ENCODE peak calls at places on chromosomes 11 and 22, in four cellular contexts. D is GM12878, F is IMR-90, S is K562. Z is an unnamed sample.

GRCh38 chr22:37253164-37253660 is 9.1 kb upstream of the RAC2 start:
- DNase-seq in D (no peak), F (no peak), S (no peak), Z (peak)

GRCh38 chr11:70590356-70590991 is 192.1 kb downstream of the CTTN start:
- DNase-seq in D (no peak), F (no peak), S (no peak), Z (no peak)

GRCh38 chr11:35009191-35009940 is 92.9 kb downstream of the PDHX start:
- DNase-seq in D (no peak), F (peak), S (no peak), Z (no peak)

GRCh38 chr11:2507945-2508749 is 63.3 kb downstream of the KCNQ1 start:
- DNase-seq in D (no peak), F (no peak), S (peak), Z (no peak)

GRCh38 chr11:3080104-3080503 is 22.9 kb upstream of the CARS1 start:
- DNase-seq in D (no peak), F (peak), S (no peak), Z (no peak)

GRCh38 chr22:19745155-19746133 is 15.1 kb upstream of the TBX1 start:
- DNase-seq in D (no peak), F (no peak), S (peak), Z (no peak)

GRCh38 chr11:69102732-69103615 is 52.8 kb upstream of the SMIM38 start:
- DNase-seq in D (no peak), F (no peak), S (no peak), Z (no peak)

GRCh38 chr11:76207642-76208378 is 1.5 kb upstream of the WNT11 start:
- DNase-seq in D (no peak), F (peak), S (peak), Z (peak)

GRCh38 chr22:35230839-35231584 is 26.3 kb upstream of the HMGXB4 start:
- DNase-seq in D (no peak), F (no peak), S (no peak), Z (no peak)
- H3K4me2 ChIP-seq in D (no peak), F (no peak), S (peak), Z (no peak)

GRCh38 chr11:60211206-60211605 is 28.3 kb upstream of the MS4A6A start:
- DNase-seq in D (no peak), F (no peak), S (no peak), Z (no peak)

GRCh38 chr11:60209977-60210376 is 27.1 kb upstream of the MS4A6A start:
- DNase-seq in D (no peak), F (no peak), S (no peak), Z (no peak)

GRCh38 chr11:60206616-60207015 is 23.7 kb upstream of the MS4A6A start:
- DNase-seq in D (no peak), F (no peak), S (no peak), Z (no peak)

GRCh38 chr11:60208951-60209350 is 26.1 kb upstream of the MS4A6A start:
- DNase-seq in D (no peak), F (no peak), S (no peak), Z (no peak)

GRCh38 chr11:60208146-60208895 is 25.4 kb upstream of the MS4A6A start:
- DNase-seq in D (no peak), F (no peak), S (no peak), Z (no peak)
- TF ChIP-seq FOS in D (no peak), F (no peak), S (no peak), Z (no peak)

DNA sequence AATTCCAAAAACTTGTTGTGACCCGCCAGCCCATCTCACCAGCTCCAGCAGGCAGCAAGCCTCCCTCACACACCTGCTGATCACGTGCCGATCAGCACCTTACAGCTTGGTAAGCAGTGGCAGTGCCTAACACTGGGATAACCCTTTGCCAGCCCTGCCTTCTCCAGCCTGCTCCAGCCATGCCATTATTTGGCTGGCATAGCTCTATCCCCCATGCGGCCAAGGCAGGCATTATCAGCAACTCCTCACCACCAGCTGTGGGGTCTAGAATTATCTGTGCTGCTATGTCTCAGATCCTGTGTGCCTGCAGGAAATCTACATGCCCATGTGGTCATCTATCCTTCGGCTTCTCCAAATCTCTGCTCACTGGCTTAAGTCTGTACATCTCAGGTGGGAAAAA is 215.0 kb downstream of the ST3GAL4 start:
- DNase-seq in D (no peak), F (no peak), S (no peak), Z (no peak)
- H3K4me2 ChIP-seq in D (no peak), F (no peak), S (no peak), Z (no peak)

DNA sequence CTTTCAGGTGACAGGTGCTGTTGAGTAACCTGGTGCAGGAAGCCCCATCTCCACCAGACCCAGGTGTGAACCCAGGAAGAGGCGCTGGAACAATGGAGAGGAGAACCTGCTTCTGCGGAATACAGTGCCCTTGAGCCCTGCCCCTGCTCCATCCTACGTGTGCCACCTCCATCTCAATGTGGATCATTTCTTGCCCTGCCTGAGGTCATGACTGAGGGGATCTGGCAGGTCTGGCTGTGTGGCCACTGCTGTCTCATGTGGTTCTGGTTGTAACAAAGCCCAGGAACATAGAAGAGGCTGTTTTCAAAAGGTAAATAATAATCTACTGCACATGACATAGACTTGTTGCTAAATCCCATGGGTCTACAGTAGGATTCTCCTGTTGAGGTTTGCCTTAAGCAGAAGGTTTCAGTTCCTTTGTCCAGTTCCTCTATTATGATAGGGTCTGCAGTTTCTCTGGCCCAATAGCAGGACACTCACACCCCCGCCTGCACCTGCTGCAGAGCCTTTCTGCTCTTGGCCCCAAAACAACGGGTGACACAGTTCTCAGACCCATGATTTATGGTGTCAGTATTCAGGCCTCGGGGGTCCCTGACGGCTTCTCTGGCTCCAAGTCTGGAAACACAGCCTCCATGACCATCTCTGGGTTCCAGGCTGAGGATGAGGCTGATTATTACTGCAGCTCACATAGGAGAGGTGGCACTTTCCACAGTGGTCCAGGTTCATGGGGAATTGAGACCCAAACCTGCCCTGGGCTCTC is 113.5 kb upstream of the IGLL5 start:
- DNase-seq in D (no peak), F (no peak), S (peak), Z (no peak)
- TF ChIP-seq FOS in D (no peak), F (no peak), S (no peak), Z (no peak)

DNA sequence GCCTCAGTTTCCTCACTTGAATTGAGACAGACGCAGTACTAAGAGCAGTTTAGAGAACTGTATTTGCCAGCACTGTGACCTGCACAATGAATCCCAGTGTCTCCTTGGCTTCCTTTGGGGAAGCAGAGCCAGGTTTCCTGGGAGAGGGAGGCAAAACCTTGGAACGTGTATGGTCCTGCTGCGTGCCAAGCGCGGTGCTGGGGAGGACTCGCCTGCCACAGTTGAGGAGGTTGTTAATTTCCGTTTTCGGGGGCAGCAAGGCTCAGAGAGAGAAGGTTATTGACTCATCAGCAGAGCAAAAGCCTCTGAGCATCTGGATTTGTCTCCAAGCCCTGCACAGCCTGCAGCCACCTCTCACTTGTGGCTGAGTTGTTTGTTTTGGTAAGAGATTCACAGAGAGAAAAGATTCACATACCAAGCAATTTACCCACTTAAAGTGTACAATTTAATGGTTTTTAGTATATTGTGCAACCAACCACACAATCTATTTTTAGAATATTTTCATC is 10.8 kb downstream of the SYT12 start:
- DNase-seq in D (no peak), F (peak), S (no peak), Z (no peak)
- H3K4me2 ChIP-seq in D (no peak), F (peak), S (no peak), Z (no peak)

DNA sequence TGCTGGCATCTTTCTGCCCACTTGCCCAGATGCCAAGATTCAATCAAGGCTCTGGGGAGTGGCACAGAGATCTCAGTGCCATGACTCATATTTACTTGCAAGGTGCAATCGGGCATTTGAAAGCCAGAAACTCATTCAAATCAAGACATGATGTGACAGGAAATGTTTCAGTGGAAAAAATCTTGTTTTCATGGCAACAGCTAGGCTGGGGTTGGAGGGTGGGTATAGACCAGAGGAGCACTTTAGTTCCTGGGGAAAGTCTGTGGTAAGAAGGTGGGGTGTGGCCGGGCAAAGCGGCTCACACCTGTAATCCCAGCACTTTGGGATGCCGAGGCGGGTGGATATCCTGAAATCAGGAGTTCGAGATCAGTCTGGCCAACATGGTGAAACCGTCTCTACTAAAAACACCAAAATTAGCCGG is 1.2 kb downstream of the MAJIN start:
- DNase-seq in D (no peak), F (no peak), S (no peak), Z (peak)
- TF ChIP-seq FOS in D (no peak), F (no peak), S (no peak), Z (no peak)

DNA sequence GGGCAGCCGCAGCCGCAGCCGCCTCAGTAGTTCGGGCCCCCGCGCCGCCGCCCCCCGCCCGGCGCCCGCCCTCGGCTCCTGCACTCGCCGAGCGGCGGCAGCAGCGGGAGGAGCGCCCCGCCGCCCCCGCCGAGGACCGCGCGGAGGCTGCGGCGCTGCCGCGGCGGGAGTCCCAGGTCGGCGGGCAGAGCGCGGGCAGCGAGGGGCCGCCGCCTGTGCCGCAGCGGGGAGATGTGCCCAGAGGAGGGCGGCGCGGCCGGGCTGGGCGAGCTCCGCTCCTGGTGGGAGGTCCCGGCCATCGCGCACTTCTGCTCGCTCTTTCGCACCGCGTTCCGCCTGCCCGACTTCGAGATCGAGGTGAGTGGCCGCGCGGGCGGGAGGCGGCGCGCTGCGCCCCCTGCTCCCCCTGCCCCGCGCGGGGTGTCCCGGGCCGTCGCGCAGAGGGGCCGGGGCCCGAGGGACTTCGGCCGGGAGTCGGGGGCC is 334 bp downstream of the CECR2 start:
- DNase-seq in D (no peak), F (no peak), S (no peak), Z (no peak)
- H3K4me2 ChIP-seq in D (peak), F (no peak), S (no peak), Z (no peak)

GRCh38 chr11:11335043-11335442 is 18.0 kb downstream of the CSNK2A3 start:
- DNase-seq in D (no peak), F (no peak), S (no peak), Z (no peak)
- TF ChIP-seq FOS in D (no peak), F (no peak), S (no peak), Z (no peak)